ENCODE peak calls at places on chromosomes 12 and 14, in seven cellular contexts. One of them, this sample, is unnamed.

GRCh38 chr12:53231859-53232640 is at the start of gene RARG:
- DNase-seq in astrocyte of the spinal cord: no peak
- DNase-seq in pancreas: no peak
- DNase-seq in adipocyte: peak
- DNase-seq in ascending aorta: peak
- DNase-seq in CD8-positive, alpha-beta T cell: peak
- DNase-seq in MM.1S: peak
- DNase-seq in this sample: no peak

GRCh38 chr12:91483471-91483985 is 300.9 kb upstream of the DCN start:
- DNase-seq in astrocyte of the spinal cord: peak
- DNase-seq in pancreas: no peak
- DNase-seq in adipocyte: no peak
- DNase-seq in ascending aorta: no peak
- DNase-seq in CD8-positive, alpha-beta T cell: no peak
- DNase-seq in MM.1S: no peak
- DNase-seq in this sample: no peak

GRCh38 chr12:116257213-116257612 is 20.3 kb downstream of the MED13L start:
- DNase-seq in astrocyte of the spinal cord: no peak
- DNase-seq in pancreas: no peak
- DNase-seq in adipocyte: no peak
- DNase-seq in ascending aorta: no peak
- DNase-seq in CD8-positive, alpha-beta T cell: no peak
- DNase-seq in MM.1S: no peak
- DNase-seq in this sample: no peak

GRCh38 chr12:126509587-126509986 is 1444.4 kb downstream of the AACS start:
- DNase-seq in astrocyte of the spinal cord: no peak
- DNase-seq in pancreas: no peak
- DNase-seq in adipocyte: no peak
- DNase-seq in ascending aorta: no peak
- DNase-seq in CD8-positive, alpha-beta T cell: no peak
- DNase-seq in MM.1S: no peak
- DNase-seq in this sample: no peak

GRCh38 chr14:96727076-96727475 is 70.1 kb upstream of the VRK1 start:
- DNase-seq in astrocyte of the spinal cord: no peak
- DNase-seq in pancreas: no peak
- DNase-seq in adipocyte: no peak
- DNase-seq in ascending aorta: no peak
- DNase-seq in CD8-positive, alpha-beta T cell: no peak
- DNase-seq in MM.1S: no peak
- DNase-seq in this sample: no peak

GRCh38 chr12:127773520-127773919 is 493.4 kb upstream of the TMEM132C start:
- DNase-seq in astrocyte of the spinal cord: no peak
- DNase-seq in pancreas: no peak
- DNase-seq in adipocyte: no peak
- DNase-seq in ascending aorta: no peak
- DNase-seq in CD8-positive, alpha-beta T cell: no peak
- DNase-seq in MM.1S: no peak
- DNase-seq in this sample: no peak

GRCh38 chr12:65858831-65859230 is 34.5 kb downstream of the HMGA2 start:
- DNase-seq in astrocyte of the spinal cord: no peak
- DNase-seq in pancreas: no peak
- DNase-seq in adipocyte: no peak
- DNase-seq in ascending aorta: no peak
- DNase-seq in CD8-positive, alpha-beta T cell: no peak
- DNase-seq in MM.1S: no peak
- DNase-seq in this sample: peak

GRCh38 chr12:10721654-10722501 is 1.2 kb downstream of the YBX3 start:
- DNase-seq in astrocyte of the spinal cord: peak
- DNase-seq in pancreas: peak
- DNase-seq in adipocyte: peak
- DNase-seq in ascending aorta: peak
- DNase-seq in CD8-positive, alpha-beta T cell: peak
- DNase-seq in MM.1S: peak
- DNase-seq in this sample: peak

GRCh38 chr12:6214633-6215032 is 14.4 kb downstream of the CD9 start:
- DNase-seq in astrocyte of the spinal cord: no peak
- DNase-seq in pancreas: no peak
- DNase-seq in adipocyte: no peak
- DNase-seq in ascending aorta: no peak
- DNase-seq in CD8-positive, alpha-beta T cell: no peak
- DNase-seq in MM.1S: no peak
- DNase-seq in this sample: no peak

GRCh38 chr12:6216581-6216980 is 16.4 kb downstream of the CD9 start:
- DNase-seq in astrocyte of the spinal cord: no peak
- DNase-seq in pancreas: no peak
- DNase-seq in adipocyte: no peak
- DNase-seq in ascending aorta: no peak
- DNase-seq in CD8-positive, alpha-beta T cell: no peak
- DNase-seq in MM.1S: no peak
- DNase-seq in this sample: no peak

GRCh38 chr12:6213969-6214368 is 13.8 kb downstream of the CD9 start:
- DNase-seq in astrocyte of the spinal cord: no peak
- DNase-seq in pancreas: no peak
- DNase-seq in adipocyte: no peak
- DNase-seq in ascending aorta: no peak
- DNase-seq in CD8-positive, alpha-beta T cell: no peak
- DNase-seq in MM.1S: no peak
- DNase-seq in this sample: no peak

GRCh38 chr12:6215120-6215807 is 15.1 kb downstream of the CD9 start:
- DNase-seq in astrocyte of the spinal cord: no peak
- DNase-seq in pancreas: no peak
- DNase-seq in adipocyte: no peak
- DNase-seq in ascending aorta: no peak
- DNase-seq in CD8-positive, alpha-beta T cell: no peak
- DNase-seq in MM.1S: no peak
- DNase-seq in this sample: no peak

GRCh38 chr12:6215932-6216494 is 15.8 kb downstream of the CD9 start:
- DNase-seq in astrocyte of the spinal cord: peak
- DNase-seq in pancreas: peak
- DNase-seq in adipocyte: peak
- DNase-seq in ascending aorta: peak
- DNase-seq in CD8-positive, alpha-beta T cell: no peak
- DNase-seq in MM.1S: no peak
- DNase-seq in this sample: no peak
- H3K4me3 ChIP-seq in astrocyte of the spinal cord: no peak
- H3K4me3 ChIP-seq in pancreas: no peak
- H3K4me3 ChIP-seq in adipocyte: no peak
- H3K4me3 ChIP-seq in ascending aorta: peak
- H3K4me3 ChIP-seq in CD8-positive, alpha-beta T cell: no peak
- H3K4me3 ChIP-seq in MM.1S: no peak
- H3K4me3 ChIP-seq in this sample: no peak

GRCh38 chr12:25313591-25313990 is 62.9 kb upstream of the KRAS start:
- DNase-seq in astrocyte of the spinal cord: peak
- DNase-seq in pancreas: no peak
- DNase-seq in adipocyte: no peak
- DNase-seq in ascending aorta: no peak
- DNase-seq in CD8-positive, alpha-beta T cell: no peak
- DNase-seq in MM.1S: no peak
- DNase-seq in this sample: peak

GRCh38 chr12:25311501-25311900 is 60.8 kb upstream of the KRAS start:
- DNase-seq in astrocyte of the spinal cord: no peak
- DNase-seq in pancreas: no peak
- DNase-seq in adipocyte: no peak
- DNase-seq in ascending aorta: no peak
- DNase-seq in CD8-positive, alpha-beta T cell: no peak
- DNase-seq in MM.1S: no peak
- DNase-seq in this sample: no peak

GRCh38 chr12:25319233-25319984 is 68.7 kb upstream of the KRAS start:
- DNase-seq in astrocyte of the spinal cord: no peak
- DNase-seq in pancreas: no peak
- DNase-seq in adipocyte: no peak
- DNase-seq in ascending aorta: no peak
- DNase-seq in CD8-positive, alpha-beta T cell: no peak
- DNase-seq in MM.1S: no peak
- DNase-seq in this sample: no peak

GRCh38 chr12:25317553-25317952 is 66.8 kb upstream of the KRAS start:
- DNase-seq in astrocyte of the spinal cord: no peak
- DNase-seq in pancreas: no peak
- DNase-seq in adipocyte: no peak
- DNase-seq in ascending aorta: no peak
- DNase-seq in CD8-positive, alpha-beta T cell: no peak
- DNase-seq in MM.1S: no peak
- DNase-seq in this sample: no peak

GRCh38 chr12:25315388-25315787 is 64.7 kb upstream of the KRAS start:
- DNase-seq in astrocyte of the spinal cord: no peak
- DNase-seq in pancreas: no peak
- DNase-seq in adipocyte: no peak
- DNase-seq in ascending aorta: no peak
- DNase-seq in CD8-positive, alpha-beta T cell: no peak
- DNase-seq in MM.1S: no peak
- DNase-seq in this sample: no peak
- H3K4me3 ChIP-seq in astrocyte of the spinal cord: no peak
- H3K4me3 ChIP-seq in pancreas: no peak
- H3K4me3 ChIP-seq in adipocyte: no peak
- H3K4me3 ChIP-seq in ascending aorta: no peak
- H3K4me3 ChIP-seq in CD8-positive, alpha-beta T cell: no peak
- H3K4me3 ChIP-seq in MM.1S: no peak
- H3K4me3 ChIP-seq in this sample: no peak

DNA sequence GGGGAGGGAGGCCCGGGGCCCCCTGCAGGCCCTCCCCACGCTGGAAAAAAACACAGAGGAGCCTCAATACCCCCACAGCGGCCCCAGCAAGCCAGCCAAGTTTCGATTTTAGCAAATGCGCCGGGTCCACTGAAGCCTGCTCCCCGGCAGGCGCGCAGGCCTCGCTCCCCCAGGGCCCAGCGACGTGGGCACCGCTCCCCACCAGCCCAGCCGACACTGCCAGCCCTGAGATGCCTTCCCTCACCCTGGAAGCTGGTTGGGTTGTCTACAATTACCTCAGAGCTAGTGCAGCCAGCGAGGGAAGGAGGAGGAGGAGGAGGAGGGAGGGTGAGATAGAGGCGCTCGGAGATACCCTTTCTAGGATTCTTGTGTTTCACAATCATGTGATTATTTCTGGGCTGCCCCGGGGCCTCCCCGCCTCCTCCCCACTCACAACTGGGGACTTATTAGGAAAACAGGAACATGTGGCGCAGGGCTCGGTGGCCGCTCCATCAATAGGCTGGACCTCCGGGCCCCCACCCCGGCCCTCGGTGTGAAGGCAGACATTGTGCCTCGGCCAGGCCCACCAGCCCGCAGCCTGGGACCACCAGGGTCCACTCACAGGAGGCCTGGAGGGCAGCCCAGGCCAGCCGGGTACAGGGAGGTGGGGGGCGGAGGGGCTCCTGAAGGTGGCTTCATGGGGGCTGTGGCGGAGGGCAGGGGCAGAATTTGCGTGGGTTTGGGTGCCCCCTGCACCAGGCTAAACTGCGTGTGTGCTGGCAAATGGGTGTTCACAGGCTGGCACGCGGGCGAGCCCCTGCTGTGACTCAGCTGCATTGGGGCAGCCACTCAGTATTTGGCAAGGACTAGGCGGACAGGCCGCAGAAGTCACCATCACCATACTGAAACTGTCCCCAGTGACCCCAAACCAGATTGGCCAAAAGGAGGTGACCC is 109.9 kb downstream of the NCOR2 start:
- DNase-seq in astrocyte of the spinal cord: peak
- DNase-seq in pancreas: peak
- DNase-seq in adipocyte: peak
- DNase-seq in ascending aorta: peak
- DNase-seq in CD8-positive, alpha-beta T cell: peak
- DNase-seq in MM.1S: peak
- DNase-seq in this sample: no peak
- H3K4me3 ChIP-seq in astrocyte of the spinal cord: no peak
- H3K4me3 ChIP-seq in pancreas: no peak
- H3K4me3 ChIP-seq in adipocyte: peak
- H3K4me3 ChIP-seq in ascending aorta: peak
- H3K4me3 ChIP-seq in CD8-positive, alpha-beta T cell: peak
- H3K4me3 ChIP-seq in MM.1S: peak
- H3K4me3 ChIP-seq in this sample: no peak

DNA sequence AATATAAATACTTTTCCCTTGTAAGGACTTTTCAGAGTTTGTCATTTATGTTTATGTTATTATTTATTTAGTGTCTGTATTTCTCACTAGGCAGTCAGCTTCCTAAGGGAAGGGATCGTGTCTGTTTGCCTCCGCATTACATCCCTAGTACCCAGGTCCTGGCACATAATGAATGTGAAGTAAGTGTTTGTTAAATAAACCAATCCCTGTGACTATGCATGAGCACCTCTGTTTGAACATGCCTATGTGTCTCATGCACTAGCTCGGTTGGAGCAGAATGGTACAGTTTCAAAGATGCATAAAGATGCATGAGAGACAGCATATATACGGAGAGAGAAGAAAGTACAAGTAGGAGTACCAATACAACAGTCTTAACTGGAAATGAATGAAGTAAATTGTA is 99.3 kb downstream of the KIF21A start:
- DNase-seq in astrocyte of the spinal cord: no peak
- DNase-seq in pancreas: no peak
- DNase-seq in adipocyte: no peak
- DNase-seq in ascending aorta: no peak
- DNase-seq in CD8-positive, alpha-beta T cell: no peak
- DNase-seq in MM.1S: no peak
- DNase-seq in this sample: no peak
- H3K4me3 ChIP-seq in astrocyte of the spinal cord: no peak
- H3K4me3 ChIP-seq in pancreas: no peak
- H3K4me3 ChIP-seq in adipocyte: no peak
- H3K4me3 ChIP-seq in ascending aorta: no peak
- H3K4me3 ChIP-seq in CD8-positive, alpha-beta T cell: no peak
- H3K4me3 ChIP-seq in MM.1S: no peak
- H3K4me3 ChIP-seq in this sample: no peak

GRCh38 chr14:103890836-103891666 is 37.2 kb upstream of the TDRD9 start:
- DNase-seq in astrocyte of the spinal cord: no peak
- DNase-seq in pancreas: peak
- DNase-seq in adipocyte: no peak
- DNase-seq in ascending aorta: no peak
- DNase-seq in CD8-positive, alpha-beta T cell: no peak
- DNase-seq in MM.1S: no peak
- DNase-seq in this sample: no peak

GRCh38 chr14:103891667-103892215 is 36.5 kb upstream of the TDRD9 start:
- DNase-seq in astrocyte of the spinal cord: no peak
- DNase-seq in pancreas: no peak
- DNase-seq in adipocyte: no peak
- DNase-seq in ascending aorta: no peak
- DNase-seq in CD8-positive, alpha-beta T cell: no peak
- DNase-seq in MM.1S: no peak
- DNase-seq in this sample: no peak

GRCh38 chr14:103892247-103892646 is 36.0 kb upstream of the TDRD9 start:
- DNase-seq in astrocyte of the spinal cord: no peak
- DNase-seq in pancreas: peak
- DNase-seq in adipocyte: no peak
- DNase-seq in ascending aorta: no peak
- DNase-seq in CD8-positive, alpha-beta T cell: no peak
- DNase-seq in MM.1S: no peak
- DNase-seq in this sample: no peak

GRCh38 chr14:103889313-103890051 is 38.8 kb upstream of the TDRD9 start:
- DNase-seq in astrocyte of the spinal cord: no peak
- DNase-seq in pancreas: peak
- DNase-seq in adipocyte: peak
- DNase-seq in ascending aorta: no peak
- DNase-seq in CD8-positive, alpha-beta T cell: no peak
- DNase-seq in MM.1S: no peak
- DNase-seq in this sample: no peak

DNA sequence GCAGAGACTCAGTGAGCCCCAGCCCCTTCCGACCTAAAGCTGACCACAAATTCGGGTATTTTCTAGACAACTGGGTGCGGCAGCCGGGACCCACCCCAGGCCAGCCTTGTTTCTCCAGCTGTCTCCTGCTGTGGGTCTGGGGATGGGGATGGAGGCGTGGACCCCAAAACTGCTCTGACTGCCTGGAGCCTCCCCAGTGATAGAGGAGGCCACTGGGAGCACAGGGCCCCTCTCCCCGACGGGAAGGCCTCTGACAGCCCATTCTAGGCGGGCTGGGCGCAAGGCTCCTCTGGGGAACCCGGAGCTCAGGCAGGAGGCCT is 38.2 kb upstream of the TDRD9 start:
- DNase-seq in astrocyte of the spinal cord: no peak
- DNase-seq in pancreas: no peak
- DNase-seq in adipocyte: no peak
- DNase-seq in ascending aorta: no peak
- DNase-seq in CD8-positive, alpha-beta T cell: no peak
- DNase-seq in MM.1S: no peak
- DNase-seq in this sample: no peak
- H3K4me3 ChIP-seq in astrocyte of the spinal cord: no peak
- H3K4me3 ChIP-seq in pancreas: no peak
- H3K4me3 ChIP-seq in adipocyte: no peak
- H3K4me3 ChIP-seq in ascending aorta: no peak
- H3K4me3 ChIP-seq in CD8-positive, alpha-beta T cell: no peak
- H3K4me3 ChIP-seq in MM.1S: no peak
- H3K4me3 ChIP-seq in this sample: no peak